ENCODE peak calls at places on chromosome 5, in eight cellular contexts. O, B, Y, A, T, P, U and H are unnamed samples.

GRCh38 chr5:100838048-100838473 is 65.0 kb downstream of the ST8SIA4 start:
- DNase-seq in T (no peak), P (no peak), O (no peak), A (no peak), Y (peak), U (no peak), B (no peak), H (no peak)

GRCh38 chr5:124461857-124462423 is 284.5 kb downstream of the ZNF608 start:
- DNase-seq in T (no peak), Y (no peak), O (no peak), P (no peak), A (no peak), B (no peak), U (no peak), H (no peak)

GRCh38 chr5:78490709-78491485 is 130.5 kb downstream of the SCAMP1 start:
- DNase-seq in T (no peak), Y (no peak), P (no peak), U (peak), B (no peak), O (no peak), A (no peak), H (no peak)

GRCh38 chr5:1521671-1522600 is 1.8 kb downstream of the LPCAT1 start:
- DNase-seq in Y (peak), O (no peak), T (peak), B (peak), U (peak), P (peak), A (peak), H (peak)

GRCh38 chr5:5219541-5219940 is 79.4 kb downstream of the ADAMTS16 start:
- DNase-seq in O (no peak), Y (no peak), P (no peak), B (no peak), U (no peak), T (no peak), A (no peak), H (no peak)

GRCh38 chr5:10685103-10685502 is 75.9 kb downstream of the DAP start:
- DNase-seq in U (no peak), A (no peak), P (no peak), B (no peak), Y (no peak), O (no peak), T (no peak), H (peak)

GRCh38 chr5:179893958-179894895 is 13.5 kb downstream of the TBC1D9B start:
- DNase-seq in A (no peak), O (no peak), B (no peak), T (no peak), P (no peak), Y (no peak), U (no peak), H (no peak)

GRCh38 chr5:111266491-111266890 is 42.3 kb downstream of the CAMK4 start:
- DNase-seq in A (no peak), Y (no peak), O (no peak), T (no peak), U (no peak), P (no peak), B (no peak), H (no peak)

GRCh38 chr5:121915765-121916164 is 46.0 kb upstream of the SRFBP1 start:
- DNase-seq in T (no peak), O (no peak), U (no peak), P (no peak), B (no peak), Y (peak), A (no peak), H (no peak)

GRCh38 chr5:2783223-2783622 is 31.7 kb upstream of the IRX2 start:
- DNase-seq in T (no peak), P (no peak), B (no peak), U (no peak), A (peak), O (no peak), Y (no peak), H (no peak)
- TF ChIP-seq CTCF in T (peak), P (no peak), B (no peak), U (no peak), A (peak), O (no peak), Y (peak), H (no peak)

DNA sequence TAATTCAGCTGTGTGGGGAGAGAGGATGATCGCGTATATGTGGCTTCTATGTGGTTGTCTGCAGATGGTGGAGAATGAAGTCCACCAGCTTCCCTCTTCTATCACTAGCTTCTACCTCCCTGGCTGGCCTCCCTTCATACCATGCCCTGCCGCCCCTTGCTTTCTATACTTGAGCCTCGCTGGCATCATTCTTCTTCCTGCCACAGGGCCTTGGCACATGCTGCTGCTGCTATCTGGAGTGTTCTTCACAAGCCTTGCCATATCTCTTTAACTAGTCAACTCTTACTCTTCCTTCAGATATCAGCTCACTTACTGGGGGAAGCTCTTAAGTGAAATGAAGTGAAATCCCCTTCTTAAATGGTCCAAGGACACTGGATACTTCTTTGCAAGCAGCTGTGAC is 100.4 kb downstream of the FGF1 start:
- DNase-seq in Y (no peak), U (no peak), T (no peak), A (no peak), P (no peak), O (no peak), B (no peak), H (no peak)
- H3K27ac ChIP-seq in Y (no peak), U (no peak), T (no peak), A (no peak), P (no peak), O (peak), B (no peak), H (no peak)

GRCh38 chr5:71778678-71779276 is 59.7 kb downstream of the CARTPT start:
- DNase-seq in O (peak), B (peak), T (no peak), P (peak), Y (peak), A (peak), U (peak), H (peak)
- TF ChIP-seq CTCF in O (no peak), B (peak), T (peak), P (peak), Y (peak), A (peak), U (peak), H (peak)

GRCh38 chr5:177291735-177292134 is 11.8 kb downstream of the RAB24 start:
- DNase-seq in T (no peak), B (no peak), P (no peak), Y (no peak), O (no peak), A (no peak), U (no peak), H (no peak)
- H3K27ac ChIP-seq in T (no peak), B (no peak), P (no peak), Y (no peak), O (no peak), A (no peak), U (no peak), H (no peak)

GRCh38 chr5:157263586-157264090 is 2.3 kb upstream of the CYFIP2 start:
- DNase-seq in O (no peak), B (no peak), U (no peak), A (no peak), Y (no peak), P (no peak), T (no peak), H (no peak)
- TF ChIP-seq CTCF in O (no peak), B (no peak), U (no peak), A (no peak), Y (no peak), P (no peak), T (no peak), H (no peak)

GRCh38 chr5:150141544-150142188 is 14.0 kb downstream of the PDGFRB start:
- DNase-seq in A (peak), T (no peak), B (no peak), U (peak), O (no peak), P (no peak), Y (peak), H (no peak)
- H3K27ac ChIP-seq in A (no peak), T (peak), B (peak), U (peak), O (peak), P (peak), Y (peak), H (no peak)

DNA sequence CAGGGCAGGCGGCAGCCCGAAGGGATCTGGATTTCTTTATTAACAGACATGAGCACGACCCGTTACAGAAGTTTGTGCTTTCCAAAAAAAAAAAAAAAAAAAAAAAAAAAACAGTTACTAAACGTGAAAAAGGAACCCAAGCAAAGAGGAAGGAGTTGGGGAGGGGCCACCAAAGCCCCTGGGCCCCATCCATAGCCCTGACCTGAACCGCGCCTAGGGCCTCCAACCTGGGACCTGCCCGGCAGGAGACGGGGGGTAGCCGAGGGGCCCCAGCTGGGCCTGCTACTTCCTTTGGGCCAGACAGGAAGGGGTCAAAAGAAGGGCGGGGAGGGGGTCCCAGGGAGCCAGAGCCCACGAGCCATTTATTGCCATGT is 10.0 kb downstream of the PRR7 start:
- DNase-seq in P (no peak), B (no peak), Y (no peak), T (no peak), A (no peak), U (no peak), O (no peak), H (no peak)
- TF ChIP-seq CTCF in P (no peak), B (no peak), Y (no peak), T (no peak), A (no peak), U (no peak), O (no peak), H (no peak)

DNA sequence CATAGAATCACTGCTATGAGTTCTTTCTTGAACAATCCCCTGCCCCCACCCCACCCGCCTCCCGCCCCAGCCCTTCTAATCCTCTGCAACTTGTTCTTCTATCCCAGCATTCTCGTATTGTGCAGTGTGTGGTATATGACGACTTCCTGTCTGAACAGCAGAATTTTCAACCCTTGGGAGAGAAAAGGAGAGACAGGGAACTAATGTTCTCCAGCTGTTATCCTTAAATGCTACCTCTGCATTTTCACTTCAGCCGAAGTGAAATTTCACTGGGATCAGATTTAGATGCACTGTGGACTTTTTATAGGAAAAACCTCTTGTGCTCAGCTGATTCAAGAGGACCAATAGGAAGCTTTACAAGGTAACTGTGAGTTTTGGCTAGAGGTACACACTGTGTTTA is 2.2 kb downstream of the FBXL7 start:
- DNase-seq in U (peak), B (no peak), Y (peak), P (no peak), T (no peak), O (no peak), A (no peak), H (peak)
- H3K27ac ChIP-seq in U (peak), B (peak), Y (peak), P (peak), T (peak), O (peak), A (no peak), H (no peak)

GRCh38 chr5:41968153-41968723 is 43.2 kb downstream of the FBXO4 start:
- DNase-seq in O (no peak), Y (no peak), T (no peak), B (no peak), U (no peak), A (peak), P (no peak), H (peak)
- TF ChIP-seq CTCF in O (no peak), Y (no peak), T (no peak), B (no peak), U (no peak), A (peak), P (no peak), H (no peak)